ENCODE peak calls at places on chromosome 21, in seven cellular contexts. P, Y, F, K, S, Z and G are unnamed samples.

GRCh38 chr21:35509004-35509704 is 460.1 kb upstream of the RUNX1 start:
- DNase-seq in P (no peak), Y (no peak), F (no peak), K (peak; percentile 37), S (no peak), Z (no peak), G (no peak)

GRCh38 chr21:23119491-23119890 is 2121.3 kb downstream of the NCAM2 start:
- DNase-seq in P (no peak), Y (no peak), F (no peak), K (no peak), S (no peak), Z (no peak), G (no peak)

GRCh38 chr21:33096426-33096825 is 26.5 kb downstream of the OLIG1 start:
- DNase-seq in P (no peak), Y (no peak), F (no peak), K (no peak), S (no peak), Z (no peak), G (no peak)

GRCh38 chr21:35521852-35522505 is 472.9 kb upstream of the RUNX1 start:
- DNase-seq in P (no peak), Y (no peak), F (no peak), K (no peak), S (no peak), Z (no peak), G (no peak)

GRCh38 chr21:41960386-41960785 is 6.6 kb upstream of the C2CD2 start:
- DNase-seq in P (no peak), Y (no peak), F (no peak), K (no peak), S (no peak), Z (no peak), G (no peak)

GRCh38 chr21:27572681-27573080 is 605.8 kb upstream of the ADAMTS5 start:
- DNase-seq in P (peak; percentile 75), Y (no peak), F (no peak), K (no peak), S (no peak), Z (no peak), G (no peak)

GRCh38 chr21:41932191-41932575 is 21.6 kb downstream of the C2CD2 start:
- DNase-seq in P (peak; percentile 68), Y (peak; percentile 72), F (no peak), K (no peak), S (peak; percentile 84), Z (no peak), G (no peak)

GRCh38 chr21:22223385-22223784 is 1225.2 kb downstream of the NCAM2 start:
- DNase-seq in P (no peak), Y (no peak), F (no peak), K (no peak), S (no peak), Z (no peak), G (no peak)

GRCh38 chr21:41186763-41187536 is 19.0 kb downstream of the BACE2 start:
- DNase-seq in P (no peak), Y (no peak), F (no peak), K (no peak), S (no peak), Z (no peak), G (no peak)

GRCh38 chr21:39510240-39510639 is 58.5 kb downstream of the SH3BGR start:
- DNase-seq in P (no peak), Y (no peak), F (no peak), K (no peak), S (no peak), Z (no peak), G (no peak)

GRCh38 chr21:17930102-17930501 is 110.9 kb upstream of the C21orf91 start:
- DNase-seq in P (no peak), Y (no peak), F (no peak), K (no peak), S (no peak), Z (no peak), G (no peak)

GRCh38 chr21:36543924-36544323 is 64.0 kb upstream of the CLDN14 start:
- DNase-seq in P (no peak), Y (no peak), F (no peak), K (no peak), S (no peak), Z (no peak), G (no peak)

GRCh38 chr21:20591294-20591693 is 406.9 kb upstream of the NCAM2 start:
- DNase-seq in P (no peak), Y (no peak), F (no peak), K (no peak), S (no peak), Z (no peak), G (no peak)

GRCh38 chr21:40658237-40658636 is 188.7 kb downstream of the DSCAM start:
- DNase-seq in P (no peak), Y (no peak), F (no peak), K (peak; percentile 10), S (no peak), Z (no peak), G (no peak)

GRCh38 chr21:38228115-38228514 is 28.7 kb upstream of the KCNJ15 start:
- DNase-seq in P (no peak), Y (no peak), F (no peak), K (peak; percentile 48), S (no peak), Z (no peak), G (peak; percentile 76)

GRCh38 chr21:21018841-21019240 is 20.6 kb downstream of the NCAM2 start:
- DNase-seq in P (no peak), Y (no peak), F (no peak), K (no peak), S (no peak), Z (no peak), G (peak; percentile 51)

GRCh38 chr21:37006521-37007291 is at the start of gene RIPPLY3:
- DNase-seq in P (no peak), Y (no peak), F (no peak), K (no peak), S (no peak), Z (no peak), G (peak; percentile 7)

GRCh38 chr21:25589905-25590304 is 17.4 kb downstream of the MRPL39 start:
- DNase-seq in P (no peak), Y (no peak), F (no peak), K (no peak), S (no peak), Z (no peak), G (no peak)
- H3K36me3 ChIP-seq in P (peaks cover 5% of the 10 kb centered on the region), Y (no peaks in the 10 kb centered on the region), F (peaks cover 6% of the 10 kb centered on the region), K (no peaks in the 10 kb centered on the region), S (peaks cover 20% of the 10 kb centered on the region), Z (peaks cover 3% of the 10 kb centered on the region), G (peaks cover 23% of the 10 kb centered on the region)

GRCh38 chr21:34129039-34129891 is 55.9 kb downstream of the MRPS6 start:
- DNase-seq in P (peak; percentile 92), Y (peak; percentile 81), F (peak; percentile 67), K (peak; percentile 65), S (no peak), Z (peak; percentile 74), G (peak; percentile 80)

GRCh38 chr21:34131586-34131985 is 58.2 kb downstream of the MRPS6 start:
- DNase-seq in P (no peak), Y (peak; percentile 41), F (no peak), K (no peak), S (no peak), Z (no peak), G (no peak)

GRCh38 chr21:34128674-34129038 is 55.3 kb downstream of the MRPS6 start:
- DNase-seq in P (no peak), Y (no peak), F (no peak), K (no peak), S (no peak), Z (no peak), G (peak; percentile 41)

GRCh38 chr21:34130598-34130985 is 57.2 kb downstream of the MRPS6 start:
- DNase-seq in P (no peak), Y (no peak), F (no peak), K (no peak), S (no peak), Z (no peak), G (no peak)

DNA sequence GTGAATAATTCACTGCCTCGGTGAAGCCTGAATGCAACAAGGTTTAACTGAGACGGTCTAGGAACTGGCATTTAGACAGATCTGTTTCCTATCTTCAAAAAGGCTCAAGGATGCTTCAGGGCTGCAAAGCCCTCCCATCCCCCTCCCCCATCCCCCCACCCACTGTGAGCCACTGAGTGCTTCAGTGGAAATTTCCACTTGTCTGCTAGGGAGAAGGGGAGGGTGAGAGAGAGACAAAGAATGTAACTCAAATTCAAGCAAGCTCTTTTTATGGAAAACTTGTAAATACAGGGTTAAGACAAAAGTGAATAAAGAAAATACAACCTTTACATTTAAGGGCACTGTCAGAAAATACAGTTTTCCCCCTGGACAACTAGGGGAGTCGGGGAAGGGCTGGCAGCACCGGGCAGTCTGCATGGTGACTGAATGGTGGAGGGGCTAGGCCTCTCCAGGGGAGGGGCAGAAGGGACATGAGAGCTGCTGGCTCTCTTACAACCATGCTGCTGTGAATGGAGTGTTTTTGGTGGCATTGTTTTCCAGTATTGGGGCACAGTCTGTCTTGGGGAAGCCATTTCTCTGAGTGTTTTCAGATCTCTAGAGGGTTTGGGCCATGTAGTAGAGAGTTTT is 56.7 kb downstream of the MRPS6 start:
- DNase-seq in P (peak; percentile 21), Y (peak; percentile 35), F (no peak), K (no peak), S (no peak), Z (no peak), G (peak; percentile 57)
- TF ChIP-seq CTCF in P (no peak), Y (no peak), F (no peak), K (no peak), S (no peak), Z (no peak), G (no peak)

DNA sequence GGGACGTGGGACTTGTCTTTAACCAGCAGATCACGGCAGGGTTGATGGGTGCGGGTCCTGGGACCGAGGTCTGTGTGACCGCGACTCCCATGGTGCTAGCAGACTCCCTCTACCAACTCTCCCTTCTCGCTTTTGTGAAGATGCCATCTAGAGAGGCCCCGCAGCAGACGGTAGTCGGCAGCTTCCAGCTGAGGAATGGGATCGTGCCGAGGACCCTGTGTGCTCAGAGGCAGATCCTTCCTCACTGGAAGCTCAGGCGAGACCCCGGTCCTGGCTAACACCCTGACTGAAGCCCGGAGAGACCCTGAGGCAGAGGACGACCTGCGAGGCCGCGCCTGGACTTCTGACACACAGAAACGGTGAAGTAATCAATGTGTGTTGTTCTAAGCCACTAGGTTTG is 12.5 kb upstream of the SPATC1L start:
- DNase-seq in P (no peak), Y (peak; percentile 9), F (no peak), K (no peak), S (no peak), Z (peak; percentile 9), G (no peak)
- H3K36me3 ChIP-seq in P (peaks cover 41% of the 10 kb centered on the region), Y (no peaks in the 10 kb centered on the region), F (no peaks in the 10 kb centered on the region), K (no peaks in the 10 kb centered on the region), S (peaks cover 4% of the 10 kb centered on the region), Z (no peaks in the 10 kb centered on the region), G (peaks cover 28% of the 10 kb centered on the region)

DNA sequence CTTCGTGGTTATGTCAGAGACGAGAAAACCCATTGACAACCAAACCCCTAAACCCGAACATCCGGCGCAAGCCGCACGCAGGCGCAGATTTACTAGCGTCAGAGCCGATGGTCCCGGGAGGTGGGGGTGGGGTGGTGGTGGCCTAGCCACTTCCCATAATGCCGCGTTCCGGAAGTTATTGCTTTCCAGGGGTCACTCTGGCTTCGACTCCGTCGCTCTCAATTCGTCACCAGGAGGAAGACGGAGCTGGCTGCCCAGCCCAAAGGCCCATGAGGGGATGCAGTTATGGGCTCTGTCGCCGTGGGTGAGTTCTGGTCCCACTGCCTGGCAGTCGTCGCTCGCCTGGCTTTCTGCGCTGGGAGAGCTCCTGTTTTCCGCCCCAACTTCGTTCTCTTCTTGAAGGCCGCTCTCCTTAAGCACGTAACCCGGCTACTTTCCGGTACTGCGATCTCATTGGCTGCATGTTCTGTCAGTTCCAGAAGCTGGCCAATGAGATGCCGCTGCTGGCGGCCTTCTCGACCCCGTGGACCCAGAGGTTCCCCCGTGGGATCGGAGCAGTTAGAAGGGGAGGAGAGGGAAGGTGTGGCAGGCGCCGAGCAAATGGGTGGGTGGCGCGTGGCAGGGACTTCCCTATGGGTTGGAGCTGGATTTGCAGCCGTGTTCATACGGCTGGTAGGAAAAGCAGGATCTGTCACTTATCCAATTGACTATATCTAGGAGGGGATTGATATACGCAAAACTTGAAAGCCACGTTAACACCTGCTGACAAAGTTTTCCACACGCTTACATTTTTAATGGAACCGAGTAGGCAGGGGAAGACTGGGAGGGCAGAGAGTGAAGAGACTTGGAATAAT is at the start of gene USP16:
- DNase-seq in P (peak; percentile 99), Y (peak; percentile 98), F (peak; percentile 97), K (peak; percentile 97), S (peak; percentile 98), Z (peak; percentile 95), G (peak; percentile 95)
- TF ChIP-seq CTCF in P (no peak), Y (peak; percentile 39), F (peak; percentile 39), K (no peak), S (peak; percentile 10), Z (no peak), G (peak; percentile 41)